ENCODE peak calls at places on chromosomes 2 and 18, in five cellular contexts. G is lower lobe of right lung, R is fibroblast of the aortic adventitia, Q is AG08396, J is COLO829. F is an unnamed sample.

GRCh38 chr2:78589871-78590270 is 435.6 kb upstream of the REG3G start:
- DNase-seq in G (no peak), R (no peak), Q (no peak), J (no peak), F (no peak)

GRCh38 chr2:231425811-231426703 is 30.5 kb downstream of the B3GNT7 start:
- DNase-seq in G (no peak), R (no peak), Q (no peak), J (no peak), F (no peak)

GRCh38 chr18:67007085-67007484 is 403.2 kb upstream of the CDH19 start:
- DNase-seq in G (no peak), R (no peak), Q (no peak), J (no peak), F (no peak)

GRCh38 chr2:126736133-126736874 is 80.3 kb downstream of the GYPC start:
- DNase-seq in G (no peak), R (no peak), Q (no peak), J (no peak), F (no peak)

GRCh38 chr2:119066272-119066804 is 92.2 kb downstream of the C1QL2 start:
- DNase-seq in G (no peak), R (no peak), Q (no peak), J (no peak), F (no peak)

GRCh38 chr2:181658444-181658843 is 1.5 kb upstream of the CERKL start:
- DNase-seq in G (no peak), R (no peak), Q (no peak), J (no peak), F (no peak)

GRCh38 chr2:7508220-7508943 is 591.2 kb downstream of the RNF144A start:
- DNase-seq in G (no peak), R (no peak), Q (no peak), J (no peak), F (peak)

GRCh38 chr2:207673431-207673830 is 38.0 kb upstream of the CCNYL1 start:
- DNase-seq in G (no peak), R (no peak), Q (no peak), J (no peak), F (no peak)

GRCh38 chr18:50734342-50734741 is 85.5 kb downstream of the MRO start:
- DNase-seq in G (no peak), R (no peak), Q (no peak), J (no peak), F (no peak)

GRCh38 chr2:152804687-152805408 is 86.4 kb downstream of the ARL6IP6 start:
- DNase-seq in G (no peak), R (no peak), Q (no peak), J (no peak), F (no peak)

GRCh38 chr18:62848946-62849345 is 133.6 kb downstream of the PHLPP1 start:
- DNase-seq in G (no peak), R (no peak), Q (no peak), J (no peak), F (no peak)

GRCh38 chr18:2822213-2822612 is 24.6 kb upstream of the EMILIN2 start:
- DNase-seq in G (no peak), R (no peak), Q (no peak), J (no peak), F (no peak)

GRCh38 chr2:184564092-184564491 is 34.2 kb upstream of the ZNF804A start:
- DNase-seq in G (no peak), R (no peak), Q (no peak), J (no peak), F (no peak)

GRCh38 chr2:211534655-211535054 is 978.3 kb downstream of the CPS1 start:
- DNase-seq in G (no peak), R (no peak), Q (no peak), J (no peak), F (no peak)

GRCh38 chr2:239774933-239775622 is 250.1 kb downstream of the NDUFA10 start:
- DNase-seq in G (no peak), R (no peak), Q (no peak), J (no peak), F (no peak)

GRCh38 chr18:13429884-13430510 is 211.4 kb downstream of the LDLRAD4 start:
- DNase-seq in G (no peak), R (no peak), Q (no peak), J (no peak), F (no peak)

GRCh38 chr18:9478545-9478944 is 3.2 kb downstream of the RALBP1 start:
- DNase-seq in G (no peak), R (no peak), Q (no peak), J (no peak), F (no peak)

GRCh38 chr18:79522451-79523220 is 126.9 kb downstream of the NFATC1 start:
- DNase-seq in G (peak), R (no peak), Q (no peak), J (no peak), F (no peak)

F was measured in NCI-H1930.